ENCODE peak calls at places on chromosomes 7 and 10, in six cellular contexts. One of them, this sample, is unnamed.

GRCh38 chr7:128398016-128398840 is 11.6 kb downstream of the IMPDH1 start:
- DNase-seq in fibroblast of villous mesenchyme: peak; percentile 50
- DNase-seq in pons: peak; percentile 50
- DNase-seq in AG08396: peak; percentile 72
- DNase-seq in CD8-positive, alpha-beta memory T cell: peak; percentile 38
- DNase-seq in skeletal muscle cell: no peak
- DNase-seq in this sample: no peak

GRCh38 chr10:24950439-24950838 is 2.0 kb downstream of the PRTFDC1 start:
- DNase-seq in fibroblast of villous mesenchyme: no peak
- DNase-seq in pons: no peak
- DNase-seq in AG08396: no peak
- DNase-seq in CD8-positive, alpha-beta memory T cell: no peak
- DNase-seq in skeletal muscle cell: no peak
- DNase-seq in this sample: no peak

GRCh38 chr7:101814996-101815825 is 2.2 kb upstream of the CUX1 start:
- DNase-seq in fibroblast of villous mesenchyme: peak; percentile 50
- DNase-seq in pons: peak; percentile 19
- DNase-seq in AG08396: peak; percentile 78
- DNase-seq in CD8-positive, alpha-beta memory T cell: peak; percentile 47
- DNase-seq in skeletal muscle cell: no peak
- DNase-seq in this sample: peak; percentile 46

GRCh38 chr7:29177963-29178612 is 16.5 kb upstream of the CHN2 start:
- DNase-seq in fibroblast of villous mesenchyme: peak; percentile 5
- DNase-seq in pons: peak; percentile 85
- DNase-seq in AG08396: no peak
- DNase-seq in CD8-positive, alpha-beta memory T cell: no peak
- DNase-seq in skeletal muscle cell: no peak
- DNase-seq in this sample: peak; percentile 64

GRCh38 chr10:49139866-49140195 is 6.0 kb upstream of the FAM170B start:
- DNase-seq in fibroblast of villous mesenchyme: peak; percentile 75
- DNase-seq in pons: no peak
- DNase-seq in AG08396: peak; percentile 83
- DNase-seq in CD8-positive, alpha-beta memory T cell: no peak
- DNase-seq in skeletal muscle cell: peak; percentile 89
- DNase-seq in this sample: no peak

GRCh38 chr7:67518580-67518979 is 521.9 kb downstream of the TYW1 start:
- DNase-seq in fibroblast of villous mesenchyme: no peak
- DNase-seq in pons: no peak
- DNase-seq in AG08396: no peak
- DNase-seq in CD8-positive, alpha-beta memory T cell: no peak
- DNase-seq in skeletal muscle cell: no peak
- DNase-seq in this sample: no peak

GRCh38 chr10:119237722-119238436 is 30.5 kb downstream of the GRK5 start:
- DNase-seq in fibroblast of villous mesenchyme: peak; percentile 53
- DNase-seq in pons: no peak
- DNase-seq in AG08396: no peak
- DNase-seq in CD8-positive, alpha-beta memory T cell: no peak
- DNase-seq in skeletal muscle cell: no peak
- DNase-seq in this sample: no peak

GRCh38 chr7:149883452-149883861 is 9.7 kb downstream of the ATP6V0E2 start:
- DNase-seq in fibroblast of villous mesenchyme: peak; percentile 29
- DNase-seq in pons: peak; percentile 89
- DNase-seq in AG08396: peak; percentile 54
- DNase-seq in CD8-positive, alpha-beta memory T cell: no peak
- DNase-seq in skeletal muscle cell: no peak
- DNase-seq in this sample: peak; percentile 79

GRCh38 chr7:69166979-69167516 is 431.2 kb upstream of the AUTS2 start:
- DNase-seq in fibroblast of villous mesenchyme: no peak
- DNase-seq in pons: no peak
- DNase-seq in AG08396: no peak
- DNase-seq in CD8-positive, alpha-beta memory T cell: no peak
- DNase-seq in skeletal muscle cell: no peak
- DNase-seq in this sample: no peak

This sample was measured in globus pallidus.